ENCODE peak calls at places on chromosome 20, in eight cellular contexts. K is nephron progenitor cell, Z is KBM-7, T is H9, G is spleen, X is hypothalamus, V is mesenchymal stem cell, Q is GM13977. F is an unnamed sample.
A peak's percentile ranks its signal among the peaks of the same experiment; 100 is the strongest.

GRCh38 chr20:34511891-34512265 is 4.3 kb upstream of the DYNLRB1 start:
- DNase-seq in K (no peak), Z (no peak), T (no peak), G (no peak), X (no peak), V (no peak), Q (no peak), F (no peak)

GRCh38 chr20:32440069-32440757 is 82.1 kb downstream of the ASXL1 start:
- DNase-seq in K (no peak), Z (no peak), T (no peak), G (no peak), X (no peak), V (no peak), Q (no peak), F (no peak)

GRCh38 chr20:23654722-23655121 is 17.0 kb upstream of the CST3 start:
- DNase-seq in K (no peak), Z (no peak), T (no peak), G (no peak), X (no peak), V (no peak), Q (no peak), F (no peak)

GRCh38 chr20:61901421-61902212 is 164.1 kb downstream of the TAF4 start:
- DNase-seq in K (peak; percentile 1), Z (peak; percentile 11), T (no peak), G (peak; percentile 64), X (no peak), V (no peak), Q (no peak), F (no peak)

GRCh38 chr20:50514750-50515149 is 4.6 kb downstream of the PTPN1 start:
- DNase-seq in K (no peak), Z (no peak), T (no peak), G (no peak), X (no peak), V (no peak), Q (no peak), F (no peak)

GRCh38 chr20:59064214-59064722 is 21.7 kb upstream of the PRELID3B start:
- DNase-seq in K (no peak), Z (no peak), T (no peak), G (no peak), X (no peak), V (no peak), Q (no peak), F (no peak)

GRCh38 chr20:51195419-51195901 is 172.6 kb upstream of the KCNG1 start:
- DNase-seq in K (no peak), Z (no peak), T (no peak), G (no peak), X (no peak), V (no peak), Q (no peak), F (peak; percentile 74)

GRCh38 chr20:58670097-58670496 is 19.0 kb downstream of the STX16 start:
- DNase-seq in K (no peak), Z (no peak), T (no peak), G (no peak), X (no peak), V (no peak), Q (no peak), F (no peak)

GRCh38 chr20:18103497-18103896 is 34.2 kb upstream of the KAT14 start:
- DNase-seq in K (no peak), Z (no peak), T (no peak), G (no peak), X (no peak), V (no peak), Q (no peak), F (no peak)

GRCh38 chr20:38854654-38855066 is 49.2 kb downstream of the PPP1R16B start:
- DNase-seq in K (no peak), Z (no peak), T (no peak), G (no peak), X (no peak), V (no peak), Q (no peak), F (no peak)

GRCh38 chr20:9409981-9410380 is 104.4 kb upstream of the LAMP5 start:
- DNase-seq in K (no peak), Z (no peak), T (no peak), G (no peak), X (no peak), V (peak; percentile 85), Q (no peak), F (no peak)

GRCh38 chr20:25139061-25139705 is 56.3 kb upstream of the ENTPD6 start:
- DNase-seq in K (no peak), Z (no peak), T (no peak), G (no peak), X (no peak), V (no peak), Q (no peak), F (peak; percentile 20)

GRCh38 chr20:18678599-18678998 is 90.7 kb downstream of the DTD1 start:
- DNase-seq in K (no peak), Z (peak; percentile 37), T (no peak), G (no peak), X (no peak), V (no peak), Q (no peak), F (no peak)

GRCh38 chr20:2625062-2625461 is 27.4 kb upstream of the NOP56 start:
- DNase-seq in K (no peak), Z (no peak), T (no peak), G (no peak), X (no peak), V (no peak), Q (no peak), F (no peak)

GRCh38 chr20:49846206-49846807 is 33.7 kb downstream of the SLC9A8 start:
- DNase-seq in K (peak; percentile 37), Z (peak; percentile 74), T (no peak), G (no peak), X (peak; percentile 14), V (peak; percentile 66), Q (peak; percentile 68), F (peak; percentile 52)

GRCh38 chr20:56285496-56285895 is 37.0 kb downstream of the MC3R start:
- DNase-seq in K (no peak), Z (no peak), T (no peak), G (no peak), X (no peak), V (no peak), Q (no peak), F (no peak)